ENCODE peak calls at places on chromosome 22, in seven cellular contexts. Z, N, Q, H, L, B and E are unnamed samples.

GRCh38 chr22:30871391-30872281 is 96.9 kb downstream of the MORC2 start:
- DNase-seq in L (peak), B (no peak), N (no peak), H (no peak), Z (no peak), Q (no peak), E (no peak)

GRCh38 chr22:45554861-45555260 is 52.2 kb downstream of the FBLN1 start:
- DNase-seq in Z (no peak), N (no peak), B (no peak), L (no peak), H (no peak), Q (no peak), E (no peak)

GRCh38 chr22:46030241-46030880 is 53.4 kb upstream of the WNT7B start:
- DNase-seq in Z (no peak), L (no peak), H (no peak), B (no peak), N (no peak), Q (no peak), E (no peak)

GRCh38 chr22:41799486-41800347 is 762 bp upstream of the CCDC134 start:
- DNase-seq in Q (no peak), Z (peak), N (peak), L (peak), H (peak), B (no peak), E (no peak)

GRCh38 chr22:42977574-42977973 is 37.4 kb downstream of the PACSIN2 start:
- DNase-seq in Z (no peak), Q (no peak), L (no peak), B (no peak), H (no peak), N (no peak), E (no peak)

GRCh38 chr22:29138556-29138955 is 65.7 kb downstream of the KREMEN1 start:
- DNase-seq in Z (no peak), H (no peak), L (peak), N (no peak), Q (no peak), B (no peak), E (no peak)

GRCh38 chr22:48257690-48258065 is 1495.2 kb downstream of the TBC1D22A start:
- DNase-seq in L (peak), Z (no peak), N (no peak), B (no peak), H (no peak), Q (no peak), E (no peak)

GRCh38 chr22:29945435-29945834 is 62.5 kb downstream of the MTMR3 start:
- DNase-seq in Z (no peak), Q (no peak), B (no peak), H (no peak), L (no peak), N (no peak), E (no peak)

GRCh38 chr22:24285245-24285644 is 14.6 kb downstream of the SPECC1L start:
- DNase-seq in H (peak), Z (no peak), N (no peak), Q (no peak), B (no peak), L (no peak), E (no peak)

GRCh38 chr22:49010086-49010863 is 817.4 kb downstream of the BRD1 start:
- DNase-seq in N (no peak), B (no peak), L (peak), H (no peak), Z (no peak), Q (no peak), E (no peak)

GRCh38 chr22:29167032-29167911 is 38.4 kb upstream of the EMID1 start:
- DNase-seq in B (no peak), H (no peak), N (no peak), Z (no peak), Q (no peak), L (no peak), E (peak)

DNA sequence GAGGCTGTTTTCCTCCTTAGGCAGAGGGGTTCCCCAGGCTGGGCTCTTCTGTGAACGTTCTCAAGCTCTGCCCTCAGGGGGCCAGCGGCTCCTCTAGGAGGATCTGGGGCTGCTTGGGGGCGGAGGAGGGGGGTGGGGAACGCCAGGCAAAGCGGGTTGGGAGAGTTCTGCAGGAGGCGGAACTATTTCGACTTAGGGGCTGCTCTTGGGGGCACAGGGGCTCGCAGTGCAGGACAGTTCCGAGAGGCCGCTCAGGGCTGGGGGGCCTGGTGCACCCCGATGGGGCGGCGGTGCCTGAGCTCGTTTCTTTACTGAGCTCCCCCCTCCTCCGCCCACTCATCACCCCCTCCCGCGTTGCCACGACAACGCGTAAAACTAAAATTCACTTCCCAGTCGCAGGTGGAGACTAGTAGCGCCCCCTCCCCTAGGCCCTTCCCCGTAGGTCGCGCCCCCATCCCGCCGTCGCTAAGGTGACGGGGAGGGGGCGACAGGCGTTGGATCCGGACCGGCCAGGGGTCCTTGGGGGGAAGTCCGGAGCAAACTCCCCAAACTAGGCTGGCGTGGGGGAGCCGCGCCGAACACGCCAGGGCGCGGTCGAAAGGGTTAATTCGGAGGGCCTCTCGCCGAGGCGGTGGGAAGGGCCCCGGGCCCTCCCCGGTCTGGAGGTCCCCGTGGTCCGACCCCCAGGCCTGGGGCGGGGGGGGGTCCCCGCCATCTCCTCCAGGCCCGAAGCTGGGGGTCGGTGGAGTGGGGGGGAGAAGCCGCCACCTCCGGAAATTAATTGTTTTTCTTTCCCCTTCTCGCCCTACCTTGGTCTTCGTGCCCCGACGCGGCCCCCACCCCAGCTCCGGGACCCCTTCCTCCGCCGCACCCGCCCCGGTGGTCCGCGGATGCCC is 856 bp downstream of the SHANK3 start:
- DNase-seq in B (no peak), Q (no peak), H (no peak), N (no peak), L (no peak), Z (no peak), E (no peak)
- H3K4me3 ChIP-seq in B (peak), Q (no peak), H (no peak), N (peak), L (no peak), Z (peak), E (no peak)

GRCh38 chr22:32123657-32124056 is 35.4 kb downstream of the C22orf42 start:
- DNase-seq in L (no peak), N (no peak), Z (no peak), B (no peak), H (no peak), Q (no peak), E (no peak)
- TF ChIP-seq CTCF in L (no peak), N (no peak), Z (no peak), B (no peak), H (no peak), Q (no peak), E (peak)

GRCh38 chr22:36673821-36674220 is 29.7 kb downstream of the CACNG2 start:
- DNase-seq in Z (no peak), H (no peak), L (no peak), Q (no peak), N (no peak), B (no peak), E (no peak)

DNA sequence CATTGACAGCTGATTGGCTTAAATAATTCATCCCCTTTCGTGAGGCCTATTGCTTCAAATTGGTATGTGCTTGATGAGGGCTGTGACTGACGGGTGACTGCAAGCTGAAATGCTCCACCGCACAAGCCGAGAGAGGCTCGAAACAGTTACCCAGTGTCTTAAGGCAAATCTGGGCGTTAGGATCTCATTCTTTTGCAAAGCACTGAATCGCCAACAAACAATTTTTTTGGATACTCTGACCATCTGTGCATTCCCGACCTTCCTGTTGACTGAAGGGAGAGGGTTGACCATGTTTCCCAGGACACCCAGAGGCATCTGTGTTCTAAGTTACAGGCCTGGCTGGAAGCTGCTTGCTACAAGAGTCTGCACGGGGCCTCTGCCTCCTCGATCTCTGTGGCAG is 32.2 kb downstream of the CACNG2 start:
- DNase-seq in Q (no peak), H (no peak), Z (no peak), L (no peak), B (no peak), N (no peak), E (no peak)
- H3K4me3 ChIP-seq in Q (no peak), H (no peak), Z (no peak), L (no peak), B (no peak), N (no peak), E (no peak)

GRCh38 chr22:35467788-35468187 is 67.8 kb downstream of the MCM5 start:
- DNase-seq in N (peak), L (peak), Q (no peak), Z (no peak), B (no peak), H (peak), E (no peak)

GRCh38 chr22:35475545-35475944 is 65.1 kb upstream of the RASD2 start:
- DNase-seq in N (no peak), Q (no peak), Z (no peak), H (no peak), L (no peak), B (no peak), E (no peak)

GRCh38 chr22:35473971-35474370 is 66.7 kb upstream of the RASD2 start:
- DNase-seq in Q (no peak), B (no peak), H (no peak), Z (no peak), N (no peak), L (no peak), E (no peak)

GRCh38 chr22:35472488-35472887 is 68.1 kb upstream of the RASD2 start:
- DNase-seq in H (no peak), Z (no peak), B (no peak), Q (no peak), N (no peak), L (no peak), E (no peak)

GRCh38 chr22:35470903-35471321 is 69.7 kb upstream of the RASD2 start:
- DNase-seq in B (no peak), H (no peak), Q (no peak), Z (no peak), N (no peak), L (no peak), E (no peak)
- TF ChIP-seq CTCF in B (no peak), H (no peak), Q (no peak), Z (no peak), N (no peak), L (no peak), E (no peak)

DNA sequence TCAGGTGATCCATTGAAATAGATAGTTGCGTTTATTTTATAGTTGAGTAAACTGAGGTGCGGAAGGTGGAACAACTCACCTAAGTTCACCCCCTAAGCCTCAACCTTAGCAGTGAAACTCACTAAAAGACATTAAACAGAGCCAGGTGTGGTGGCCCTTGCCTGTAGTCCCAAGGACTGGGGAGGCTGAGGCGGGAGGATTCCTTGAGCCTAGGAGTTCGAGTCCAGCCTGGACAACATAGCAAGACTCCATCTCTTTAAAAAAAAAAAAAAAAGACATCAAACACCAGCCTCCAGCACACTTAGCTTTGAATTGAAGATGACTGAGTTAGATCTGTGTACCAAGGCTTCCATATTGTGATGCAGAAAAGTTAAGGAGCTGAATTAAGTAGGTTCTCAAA is 845 bp upstream of the RAB36 start:
- DNase-seq in Q (no peak), L (no peak), H (no peak), Z (no peak), B (no peak), N (no peak), E (no peak)
- H3K4me3 ChIP-seq in Q (no peak), L (no peak), H (no peak), Z (no peak), B (peak), N (no peak), E (no peak)

DNA sequence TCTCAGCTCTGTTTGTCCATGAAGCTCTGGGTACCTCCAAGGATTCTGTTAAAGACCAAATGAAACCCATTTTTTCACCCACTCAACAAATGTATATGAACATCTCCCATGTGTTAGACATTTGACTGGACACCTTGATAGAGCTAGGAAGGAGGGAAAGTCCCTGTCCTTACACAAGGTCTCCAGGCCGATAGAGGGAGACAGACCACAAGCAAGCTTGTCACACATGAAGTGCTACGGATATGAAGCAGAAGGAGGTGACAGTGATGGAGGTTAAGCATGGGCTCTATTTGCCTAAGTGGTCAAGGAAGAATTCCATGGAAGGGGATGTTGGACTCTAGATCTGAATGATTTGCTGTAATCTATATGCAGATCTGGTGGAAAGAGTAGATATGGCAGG is 138.5 kb downstream of the MYO18B start:
- DNase-seq in N (no peak), Q (no peak), L (peak), H (no peak), Z (no peak), B (no peak), E (no peak)
- TF ChIP-seq CTCF in N (no peak), Q (no peak), L (no peak), H (no peak), Z (no peak), B (no peak), E (peak)

GRCh38 chr22:25572708-25573161 is 8.3 kb downstream of the GRK3 start:
- DNase-seq in H (no peak), N (no peak), Q (no peak), L (no peak), Z (no peak), B (no peak), E (no peak)
- H3K4me3 ChIP-seq in H (no peak), N (no peak), Q (no peak), L (no peak), Z (no peak), B (no peak), E (no peak)

GRCh38 chr22:21641795-21642583 is at the start of gene SDF2L1:
- DNase-seq in N (peak), B (peak), Z (peak), H (peak), L (peak), Q (peak), E (peak)
- TF ChIP-seq CTCF in N (no peak), B (peak), Z (no peak), H (no peak), L (no peak), Q (no peak), E (no peak)